ENCODE peak calls at places on chromosomes 1 and 21, in six cellular contexts. One of them, this sample, is unnamed.
A peak's percentile ranks its signal among the peaks of the same experiment; 100 is the strongest.

GRCh38 chr1:85617582-85618237 is 37.1 kb downstream of the CCN1 start:
- DNase-seq in breast epithelium: no peak
- DNase-seq in hepatocyte: no peak
- DNase-seq in left lung: no peak
- DNase-seq in heart right ventricle: no peak
- DNase-seq in HAP-1: no peak
- DNase-seq in this sample: no peak

GRCh38 chr1:156859523-156860112 is 701 bp upstream of the INSRR start:
- DNase-seq in breast epithelium: no peak
- DNase-seq in hepatocyte: no peak
- DNase-seq in left lung: no peak
- DNase-seq in heart right ventricle: no peak
- DNase-seq in HAP-1: no peak
- DNase-seq in this sample: no peak

GRCh38 chr21:41976611-41977010 is 22.8 kb upstream of the C2CD2 start:
- DNase-seq in breast epithelium: no peak
- DNase-seq in hepatocyte: no peak
- DNase-seq in left lung: peak; percentile 49
- DNase-seq in heart right ventricle: no peak
- DNase-seq in HAP-1: no peak
- DNase-seq in this sample: no peak

GRCh38 chr1:197638316-197638715 is 137.0 kb downstream of the DENND1B start:
- DNase-seq in breast epithelium: no peak
- DNase-seq in hepatocyte: no peak
- DNase-seq in left lung: no peak
- DNase-seq in heart right ventricle: peak; percentile 8
- DNase-seq in HAP-1: no peak
- DNase-seq in this sample: no peak

GRCh38 chr21:41669533-41669830 is 97.4 kb downstream of the RIPK4 start:
- DNase-seq in breast epithelium: no peak
- DNase-seq in hepatocyte: no peak
- DNase-seq in left lung: no peak
- DNase-seq in heart right ventricle: no peak
- DNase-seq in HAP-1: no peak
- DNase-seq in this sample: no peak

GRCh38 chr1:77044133-77044849 is 174.9 kb downstream of the PIGK start:
- DNase-seq in breast epithelium: no peak
- DNase-seq in hepatocyte: no peak
- DNase-seq in left lung: no peak
- DNase-seq in heart right ventricle: no peak
- DNase-seq in HAP-1: no peak
- DNase-seq in this sample: no peak

GRCh38 chr1:54474500-54475235 is 68.5 kb upstream of the SSBP3 start:
- DNase-seq in breast epithelium: no peak
- DNase-seq in hepatocyte: peak; percentile 66
- DNase-seq in left lung: no peak
- DNase-seq in heart right ventricle: peak; percentile 40
- DNase-seq in HAP-1: no peak
- DNase-seq in this sample: no peak

GRCh38 chr1:37556712-37557196 is at the start of gene DNALI1:
- DNase-seq in breast epithelium: peak; percentile 96
- DNase-seq in hepatocyte: peak; percentile 96
- DNase-seq in left lung: peak; percentile 90
- DNase-seq in heart right ventricle: peak; percentile 87
- DNase-seq in HAP-1: peak; percentile 71
- DNase-seq in this sample: peak; percentile 16

GRCh38 chr1:151801310-151801820 is 3.9 kb downstream of the LINGO4 start:
- DNase-seq in breast epithelium: no peak
- DNase-seq in hepatocyte: no peak
- DNase-seq in left lung: no peak
- DNase-seq in heart right ventricle: no peak
- DNase-seq in HAP-1: no peak
- DNase-seq in this sample: peak; percentile 37

GRCh38 chr1:240516069-240516468 is 95.9 kb downstream of the GREM2 start:
- DNase-seq in breast epithelium: no peak
- DNase-seq in hepatocyte: no peak
- DNase-seq in left lung: no peak
- DNase-seq in heart right ventricle: no peak
- DNase-seq in HAP-1: no peak
- DNase-seq in this sample: no peak

GRCh38 chr1:236623371-236624166 is 19.3 kb upstream of the HEATR1 start:
- DNase-seq in breast epithelium: no peak
- DNase-seq in hepatocyte: peak; percentile 32
- DNase-seq in left lung: no peak
- DNase-seq in heart right ventricle: no peak
- DNase-seq in HAP-1: peak; percentile 10
- DNase-seq in this sample: no peak

GRCh38 chr1:160863422-160864131 is 890 bp upstream of the CD244 start:
- DNase-seq in breast epithelium: no peak
- DNase-seq in hepatocyte: no peak
- DNase-seq in left lung: no peak
- DNase-seq in heart right ventricle: peak; percentile 21
- DNase-seq in HAP-1: no peak
- DNase-seq in this sample: no peak

GRCh38 chr1:234696986-234697385 is 87.0 kb upstream of the IRF2BP2 start:
- DNase-seq in breast epithelium: no peak
- DNase-seq in hepatocyte: no peak
- DNase-seq in left lung: no peak
- DNase-seq in heart right ventricle: no peak
- DNase-seq in HAP-1: no peak
- DNase-seq in this sample: no peak

GRCh38 chr1:148352470-148353118 is 130.5 kb downstream of the PPIAL4G start:
- DNase-seq in breast epithelium: no peak
- DNase-seq in hepatocyte: no peak
- DNase-seq in left lung: no peak
- DNase-seq in heart right ventricle: no peak
- DNase-seq in HAP-1: no peak
- DNase-seq in this sample: no peak

GRCh38 chr1:222616535-222616934 is 1.4 kb upstream of the MIA3 start:
- DNase-seq in breast epithelium: no peak
- DNase-seq in hepatocyte: peak; percentile 23
- DNase-seq in left lung: no peak
- DNase-seq in heart right ventricle: no peak
- DNase-seq in HAP-1: no peak
- DNase-seq in this sample: no peak

GRCh38 chr1:85884372-85885035 is 176.3 kb upstream of the ZNHIT6 start:
- DNase-seq in breast epithelium: no peak
- DNase-seq in hepatocyte: peak; percentile 22
- DNase-seq in left lung: no peak
- DNase-seq in heart right ventricle: no peak
- DNase-seq in HAP-1: no peak
- DNase-seq in this sample: no peak

GRCh38 chr1:192959657-192960186 is 99.4 kb downstream of the UCHL5 start:
- DNase-seq in breast epithelium: no peak
- DNase-seq in hepatocyte: no peak
- DNase-seq in left lung: no peak
- DNase-seq in heart right ventricle: no peak
- DNase-seq in HAP-1: no peak
- DNase-seq in this sample: no peak

GRCh38 chr1:174815036-174815435 is 184.7 kb upstream of the CACYBP start:
- DNase-seq in breast epithelium: no peak
- DNase-seq in hepatocyte: no peak
- DNase-seq in left lung: no peak
- DNase-seq in heart right ventricle: no peak
- DNase-seq in HAP-1: no peak
- DNase-seq in this sample: no peak

GRCh38 chr1:23619299-23620188 is 60.2 kb upstream of the ID3 start:
- DNase-seq in breast epithelium: no peak
- DNase-seq in hepatocyte: peak; percentile 80
- DNase-seq in left lung: no peak
- DNase-seq in heart right ventricle: peak; percentile 37
- DNase-seq in HAP-1: peak; percentile 49
- DNase-seq in this sample: no peak

GRCh38 chr1:221689138-221689537 is 52.8 kb downstream of the DUSP10 start:
- DNase-seq in breast epithelium: no peak
- DNase-seq in hepatocyte: no peak
- DNase-seq in left lung: no peak
- DNase-seq in heart right ventricle: no peak
- DNase-seq in HAP-1: no peak
- DNase-seq in this sample: no peak

GRCh38 chr1:200535605-200536004 is 84.9 kb downstream of the KIF14 start:
- DNase-seq in breast epithelium: no peak
- DNase-seq in hepatocyte: no peak
- DNase-seq in left lung: no peak
- DNase-seq in heart right ventricle: no peak
- DNase-seq in HAP-1: peak; percentile 22
- DNase-seq in this sample: no peak

GRCh38 chr21:18384771-18385170 is 18.8 kb downstream of the TMPRSS15 start:
- DNase-seq in breast epithelium: no peak
- DNase-seq in hepatocyte: peak; percentile 53
- DNase-seq in left lung: no peak
- DNase-seq in heart right ventricle: no peak
- DNase-seq in HAP-1: no peak
- DNase-seq in this sample: no peak

GRCh38 chr1:65958561-65959350 is 166.1 kb downstream of the PDE4B start:
- DNase-seq in breast epithelium: no peak
- DNase-seq in hepatocyte: peak; percentile 59
- DNase-seq in left lung: no peak
- DNase-seq in heart right ventricle: no peak
- DNase-seq in HAP-1: no peak
- DNase-seq in this sample: no peak

GRCh38 chr1:212780759-212781158 is 10.8 kb downstream of the NSL1 start:
- DNase-seq in breast epithelium: no peak
- DNase-seq in hepatocyte: no peak
- DNase-seq in left lung: no peak
- DNase-seq in heart right ventricle: no peak
- DNase-seq in HAP-1: no peak
- DNase-seq in this sample: no peak

GRCh38 chr1:212781225-212781624 is 10.4 kb downstream of the NSL1 start:
- DNase-seq in breast epithelium: no peak
- DNase-seq in hepatocyte: no peak
- DNase-seq in left lung: no peak
- DNase-seq in heart right ventricle: no peak
- DNase-seq in HAP-1: no peak
- DNase-seq in this sample: no peak

GRCh38 chr1:212782422-212783154 is 9.0 kb downstream of the NSL1 start:
- DNase-seq in breast epithelium: no peak
- DNase-seq in hepatocyte: peak; percentile 20
- DNase-seq in left lung: no peak
- DNase-seq in heart right ventricle: no peak
- DNase-seq in HAP-1: no peak
- DNase-seq in this sample: no peak

GRCh38 chr1:212785871-212786270 is 5.7 kb downstream of the NSL1 start:
- DNase-seq in breast epithelium: no peak
- DNase-seq in hepatocyte: no peak
- DNase-seq in left lung: no peak
- DNase-seq in heart right ventricle: no peak
- DNase-seq in HAP-1: no peak
- DNase-seq in this sample: no peak

DNA sequence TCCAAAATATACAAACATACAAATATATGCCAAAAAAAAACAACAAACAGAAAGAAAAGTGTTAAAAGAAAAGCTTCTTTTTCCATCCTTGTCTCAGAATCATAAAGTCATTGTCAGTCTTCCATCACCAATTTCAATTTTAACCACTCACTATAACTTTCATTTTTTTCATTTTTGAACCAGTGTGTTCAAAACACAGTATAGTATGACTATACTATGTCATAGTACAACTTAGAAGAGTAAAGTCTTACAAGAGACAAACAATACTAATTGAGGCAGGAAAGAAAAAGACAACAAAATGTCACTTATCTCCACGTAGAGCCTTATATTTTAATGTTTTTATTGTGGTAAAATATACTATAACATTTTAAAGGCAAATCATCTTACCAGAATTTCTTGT is 7.6 kb downstream of the NSL1 start:
- DNase-seq in breast epithelium: no peak
- DNase-seq in hepatocyte: no peak
- DNase-seq in left lung: no peak
- DNase-seq in heart right ventricle: no peak
- DNase-seq in HAP-1: no peak
- DNase-seq in this sample: no peak
- H3K36me3 ChIP-seq in breast epithelium: peaks cover 4% of the 10 kb centered on the region
- H3K36me3 ChIP-seq in hepatocyte: no peaks in the 10 kb centered on the region
- H3K36me3 ChIP-seq in left lung: no peaks in the 10 kb centered on the region
- H3K36me3 ChIP-seq in heart right ventricle: no peaks in the 10 kb centered on the region
- H3K36me3 ChIP-seq in HAP-1: peaks cover 48% of the 10 kb centered on the region
- H3K36me3 ChIP-seq in this sample: peaks cover 56% of the 10 kb centered on the region

DNA sequence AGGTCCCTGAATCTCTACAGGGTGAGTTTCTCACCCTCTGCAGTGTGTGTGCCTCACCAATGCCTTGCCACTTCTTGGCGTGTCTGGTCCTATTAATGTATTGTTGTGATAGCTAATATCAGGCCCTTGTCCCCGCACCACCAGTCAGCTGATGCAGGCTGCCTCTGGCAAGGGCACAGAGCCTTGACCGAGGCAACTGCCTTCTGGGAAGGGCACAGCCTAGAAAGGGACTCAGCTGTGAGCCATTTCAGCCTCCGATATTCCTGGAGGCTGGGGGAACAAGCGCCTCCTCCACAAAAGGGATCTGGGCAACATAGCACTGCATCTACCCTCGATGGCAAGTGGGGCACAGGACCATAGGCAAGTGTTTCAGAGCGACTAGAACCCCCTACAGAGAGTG is 27.0 kb downstream of the IL10RB start:
- DNase-seq in breast epithelium: no peak
- DNase-seq in hepatocyte: no peak
- DNase-seq in left lung: no peak
- DNase-seq in heart right ventricle: no peak
- DNase-seq in HAP-1: no peak
- DNase-seq in this sample: peak; percentile 59
- H3K36me3 ChIP-seq in breast epithelium: no peaks in the 10 kb centered on the region
- H3K36me3 ChIP-seq in hepatocyte: no peaks in the 10 kb centered on the region
- H3K36me3 ChIP-seq in left lung: no peaks in the 10 kb centered on the region
- H3K36me3 ChIP-seq in heart right ventricle: no peaks in the 10 kb centered on the region
- H3K36me3 ChIP-seq in HAP-1: no peaks in the 10 kb centered on the region
- H3K36me3 ChIP-seq in this sample: peaks cover 55% of the 10 kb centered on the region

DNA sequence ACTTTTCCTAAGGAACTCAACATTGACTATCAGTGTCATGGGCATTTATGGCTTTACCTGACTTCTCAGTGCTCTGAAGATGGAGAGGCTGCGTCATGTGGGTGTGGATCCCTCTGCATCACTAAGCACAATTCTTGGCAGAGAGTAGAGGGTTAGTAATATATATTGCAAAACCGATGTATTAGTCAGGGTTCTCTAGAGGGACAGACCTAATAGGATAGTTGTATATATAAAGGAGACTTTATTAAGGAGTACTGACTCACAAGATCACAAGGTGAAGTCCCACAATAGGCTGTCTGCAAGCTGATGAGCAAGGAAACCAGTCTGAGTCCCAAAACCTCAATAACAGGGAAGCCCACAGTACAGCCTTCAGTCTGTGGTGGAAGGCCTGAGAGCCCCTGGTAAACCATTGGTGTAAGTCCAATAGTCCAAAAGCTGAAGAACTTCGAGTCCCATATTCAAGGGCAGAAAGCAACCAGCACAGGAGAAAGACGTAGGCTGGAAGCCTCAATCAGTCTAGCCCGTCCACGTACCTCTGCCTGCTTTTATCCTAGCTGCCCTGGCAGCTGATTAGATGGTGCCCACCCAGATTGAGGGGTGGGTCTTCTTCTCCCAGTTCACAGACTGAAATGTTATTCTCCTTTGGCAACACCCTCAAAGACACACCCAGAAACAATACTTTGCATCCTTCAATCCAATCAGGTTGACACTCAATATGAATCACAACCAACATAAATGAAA is 159.7 kb upstream of the NRIP1 start:
- DNase-seq in breast epithelium: no peak
- DNase-seq in hepatocyte: no peak
- DNase-seq in left lung: no peak
- DNase-seq in heart right ventricle: no peak
- DNase-seq in HAP-1: no peak
- DNase-seq in this sample: no peak
- H3K36me3 ChIP-seq in breast epithelium: no peaks in the 10 kb centered on the region
- H3K36me3 ChIP-seq in hepatocyte: no peaks in the 10 kb centered on the region
- H3K36me3 ChIP-seq in left lung: no peaks in the 10 kb centered on the region
- H3K36me3 ChIP-seq in heart right ventricle: no peaks in the 10 kb centered on the region
- H3K36me3 ChIP-seq in HAP-1: no peaks in the 10 kb centered on the region
- H3K36me3 ChIP-seq in this sample: no peaks in the 10 kb centered on the region

GRCh38 chr1:29222686-29223085 is 8.0 kb downstream of the MECR start:
- DNase-seq in breast epithelium: no peak
- DNase-seq in hepatocyte: no peak
- DNase-seq in left lung: no peak
- DNase-seq in heart right ventricle: no peak
- DNase-seq in HAP-1: no peak
- DNase-seq in this sample: no peak
- H3K36me3 ChIP-seq in breast epithelium: no peaks in the 10 kb centered on the region
- H3K36me3 ChIP-seq in hepatocyte: no peaks in the 10 kb centered on the region
- H3K36me3 ChIP-seq in left lung: no peaks in the 10 kb centered on the region
- H3K36me3 ChIP-seq in heart right ventricle: no peaks in the 10 kb centered on the region
- H3K36me3 ChIP-seq in HAP-1: peaks cover 39% of the 10 kb centered on the region
- H3K36me3 ChIP-seq in this sample: peaks cover 13% of the 10 kb centered on the region